ENCODE peak calls at places on chromosomes 13 and 19, in eight cellular contexts. S is Caco-2, I is brain microvascular endothelial cell, K is breast epithelium, N is psoas muscle, P is GM12865, Z is cardiac fibroblast, C is tibial artery. B is an unnamed sample.

GRCh38 chr19:58020985-58021384 is 12.8 kb upstream of the ZSCAN1 start:
- DNase-seq in S (no peak), I (no peak), K (peak; percentile 22), N (no peak), P (no peak), Z (no peak), C (no peak), B (no peak)

GRCh38 chr13:23776698-23777570 is 112.3 kb downstream of the MIPEP start:
- DNase-seq in S (no peak), I (no peak), K (no peak), N (no peak), P (peak; percentile 76), Z (no peak), C (no peak), B (no peak)

GRCh38 chr13:39892731-39893293 is 237.3 kb downstream of the COG6 start:
- DNase-seq in S (no peak), I (no peak), K (no peak), N (no peak), P (no peak), Z (peak; percentile 51), C (no peak), B (no peak)

GRCh38 chr19:6459356-6460098 is at the start of gene SLC25A23:
- DNase-seq in S (peak; percentile 85), I (peak; percentile 46), K (peak; percentile 64), N (peak; percentile 68), P (peak; percentile 90), Z (peak; percentile 61), C (peak; percentile 83), B (peak; percentile 92)

GRCh38 chr19:55305983-55306562 is 19.1 kb downstream of the TMEM150B start:
- DNase-seq in S (no peak), I (no peak), K (no peak), N (peak; percentile 15), P (peak; percentile 30), Z (no peak), C (no peak), B (no peak)

GRCh38 chr13:79870123-79870522 is 389.2 kb downstream of the NDFIP2 start:
- DNase-seq in S (no peak), I (no peak), K (no peak), N (no peak), P (no peak), Z (peak; percentile 28), C (no peak), B (no peak)

GRCh38 chr19:2969104-2969504 is 8.3 kb upstream of the TLE6 start:
- DNase-seq in S (no peak), I (no peak), K (no peak), N (no peak), P (peak; percentile 26), Z (peak; percentile 41), C (no peak), B (no peak)

GRCh38 chr13:23619073-23619855 is 49.1 kb downstream of the TNFRSF19 start:
- DNase-seq in S (no peak), I (no peak), K (no peak), N (no peak), P (no peak), Z (peak; percentile 52), C (no peak), B (no peak)

GRCh38 chr13:78319101-78319627 is 284.2 kb downstream of the POU4F1 start:
- DNase-seq in S (no peak), I (no peak), K (no peak), N (no peak), P (no peak), Z (no peak), C (no peak), B (no peak)

GRCh38 chr13:78317030-78317429 is 286.3 kb downstream of the POU4F1 start:
- DNase-seq in S (no peak), I (no peak), K (no peak), N (no peak), P (peak; percentile 22), Z (peak; percentile 38), C (no peak), B (no peak)
- TF ChIP-seq CTCF in S (peak; percentile 55), I (no peak), K (no peak), N (no peak), P (peak; percentile 42), Z (peak; percentile 44), C (peak; percentile 6), B (no peak)

DNA sequence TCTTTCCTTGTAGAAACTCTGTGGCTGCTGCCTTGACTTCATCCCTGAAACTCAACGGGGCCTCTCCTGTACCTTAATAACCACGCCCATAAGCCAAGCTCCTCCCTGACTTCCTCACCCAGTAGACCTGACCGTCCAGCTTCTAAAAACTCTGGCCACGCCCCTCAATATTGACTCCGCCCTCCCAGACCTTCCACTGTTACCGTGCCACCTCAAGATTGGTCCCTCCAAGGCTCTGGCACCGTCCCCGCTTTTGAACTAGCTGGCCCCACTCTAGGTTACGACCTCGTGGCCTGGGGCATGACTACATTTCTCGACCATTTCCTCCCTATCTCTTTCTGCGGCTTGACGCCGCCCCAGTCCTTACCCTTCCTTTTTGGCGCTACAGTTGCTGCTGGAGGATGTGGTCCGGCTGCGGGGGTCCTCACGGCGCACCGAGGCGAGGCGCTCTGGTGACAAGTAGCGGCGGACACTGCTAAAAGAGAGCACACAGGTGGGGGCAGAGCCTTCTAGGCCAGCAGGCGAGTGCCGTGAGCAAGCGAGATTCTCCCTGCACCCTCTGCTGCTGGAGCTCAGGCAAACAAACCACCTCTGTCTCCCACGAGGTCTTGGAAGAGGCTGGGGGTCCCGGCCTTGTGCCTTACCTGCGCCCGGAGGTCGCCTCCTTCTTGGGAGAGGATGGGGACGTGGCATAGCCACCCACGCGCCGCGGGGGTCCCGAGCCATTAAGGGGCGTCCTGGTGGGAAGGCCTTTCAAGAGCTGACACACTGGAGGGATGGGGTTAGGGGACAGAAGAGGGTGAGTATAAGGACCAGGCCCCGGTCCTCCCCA is 2.3 kb upstream of the EML2 start:
- DNase-seq in S (peak; percentile 97), I (peak; percentile 76), K (peak; percentile 87), N (peak; percentile 75), P (peak; percentile 98), Z (peak; percentile 85), C (peak; percentile 87), B (peak; percentile 91)
- H3K4me3 ChIP-seq in S (peak overlapping the region; percentile 39), I (peak overlapping the region; percentile 48), K (peak overlapping the region; percentile 38), N (peak overlapping the region; percentile 53), P (peak overlapping the region; percentile 77), Z (peak overlapping the region; percentile 34), C (peak overlapping the region; percentile 36), B (no peak overlapping the region)

GRCh38 chr13:91042870-91043269 is 304.6 kb upstream of the MIR17HG start:
- DNase-seq in S (no peak), I (no peak), K (no peak), N (no peak), P (no peak), Z (no peak), C (no peak), B (no peak)

GRCh38 chr13:91046715-91047327 is 300.7 kb upstream of the MIR17HG start:
- DNase-seq in S (no peak), I (no peak), K (no peak), N (no peak), P (no peak), Z (no peak), C (no peak), B (no peak)

DNA sequence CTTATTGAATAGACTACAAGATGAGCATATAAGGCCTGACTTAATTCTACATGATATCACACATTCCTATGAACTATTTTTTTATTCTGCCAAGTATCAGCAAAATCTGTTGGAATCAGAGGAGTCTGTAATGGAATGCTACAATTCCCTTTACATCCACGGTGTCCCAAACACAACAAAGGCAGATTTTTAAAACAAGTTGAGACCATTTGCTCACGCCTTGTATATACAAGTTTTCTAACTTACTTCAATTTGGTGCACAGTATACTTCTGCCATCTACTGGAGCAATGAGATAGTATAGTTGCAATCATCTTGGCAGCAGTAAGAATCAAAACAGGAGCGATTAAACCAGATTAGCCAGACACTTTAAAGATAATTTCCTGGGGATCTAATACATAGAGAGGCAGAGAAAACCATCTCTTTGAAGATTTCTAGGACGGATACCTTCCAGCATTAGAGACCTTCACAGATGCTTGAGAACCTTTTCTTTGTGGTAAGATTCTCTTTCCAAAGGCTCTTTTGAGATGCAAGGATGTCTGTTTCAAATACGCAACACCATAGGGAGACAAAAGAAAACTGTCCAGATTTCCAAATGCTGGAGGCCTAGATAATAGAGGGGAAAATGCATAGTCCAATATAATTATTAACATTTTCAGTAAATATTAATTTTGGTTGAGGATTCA is 302.0 kb upstream of the MIR17HG start:
- DNase-seq in S (no peak), I (no peak), K (no peak), N (no peak), P (peak; percentile 7), Z (no peak), C (no peak), B (no peak)
- TF ChIP-seq CTCF in S (peak; percentile 59), I (peak; percentile 35), K (no peak), N (no peak), P (peak; percentile 21), Z (no peak), C (no peak), B (no peak)

DNA sequence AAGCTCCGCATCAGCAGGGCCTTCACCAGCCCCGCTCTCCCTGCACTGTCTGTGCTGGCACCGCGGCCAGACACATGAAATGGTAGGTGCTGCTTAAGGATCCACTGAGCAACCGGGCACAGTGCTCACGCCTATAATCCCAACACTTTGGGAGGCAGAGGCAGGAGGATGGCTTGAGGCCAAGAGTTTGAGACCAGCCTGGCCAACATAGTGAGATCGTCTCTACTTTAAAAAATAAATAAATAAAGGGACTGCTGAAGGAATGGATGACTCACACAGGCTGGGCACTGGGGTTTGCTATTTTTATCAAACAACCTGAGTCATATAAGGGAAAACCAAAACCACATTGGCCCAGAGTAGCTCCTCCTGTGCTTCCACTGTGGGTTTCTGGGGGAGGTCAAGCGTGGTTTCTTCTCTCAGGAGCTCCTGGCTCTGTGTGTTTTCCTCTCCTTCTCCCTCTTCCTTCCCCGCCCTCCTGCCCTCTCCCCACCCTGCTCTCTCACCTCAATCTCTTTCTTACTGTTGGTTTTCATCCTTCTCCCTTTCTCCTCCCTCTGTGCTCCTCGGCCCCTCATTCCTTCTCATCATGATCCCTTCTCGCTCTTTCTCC is 21.3 kb downstream of the VRK3 start:
- DNase-seq in S (no peak), I (peak; percentile 96), K (no peak), N (peak; percentile 53), P (peak; percentile 80), Z (peak; percentile 96), C (peak; percentile 87), B (peak; percentile 35)
- H3K4me3 ChIP-seq in S (no peak overlapping the region), I (no peak overlapping the region), K (no peak overlapping the region), N (no peak overlapping the region), P (no peak overlapping the region), Z (no peak overlapping the region), C (peak overlapping the region; percentile 8), B (no peak overlapping the region)

GRCh38 chr13:26539738-26540292 is 17.7 kb upstream of the WASF3 start:
- DNase-seq in S (no peak), I (no peak), K (no peak), N (no peak), P (no peak), Z (no peak), C (no peak), B (no peak)

GRCh38 chr13:26544707-26545106 is 12.8 kb upstream of the WASF3 start:
- DNase-seq in S (no peak), I (no peak), K (no peak), N (no peak), P (no peak), Z (no peak), C (no peak), B (no peak)

GRCh38 chr13:26541041-26541440 is 16.4 kb upstream of the WASF3 start:
- DNase-seq in S (no peak), I (no peak), K (no peak), N (no peak), P (no peak), Z (no peak), C (no peak), B (no peak)

GRCh38 chr13:26540319-26540718 is 17.2 kb upstream of the WASF3 start:
- DNase-seq in S (no peak), I (no peak), K (no peak), N (peak; percentile 26), P (no peak), Z (no peak), C (no peak), B (no peak)

GRCh38 chr13:26541678-26542553 is 15.6 kb upstream of the WASF3 start:
- DNase-seq in S (no peak), I (no peak), K (no peak), N (no peak), P (no peak), Z (no peak), C (no peak), B (no peak)
- TF ChIP-seq CTCF in S (no peak), I (no peak), K (no peak), N (no peak), P (no peak), Z (no peak), C (no peak), B (no peak)

B was measured in lower leg skin.